ENCODE peak calls at places on chromosome 21, in nine cellular contexts. One of them, this sample, is unnamed.

GRCh38 chr21:43340491-43341348 is 86.2 kb downstream of the SIK1 start:
- DNase-seq in cardiac fibroblast: peak
- DNase-seq in NCI-H774: no peak
- DNase-seq in NCI-H1092 treated with DMSO at 0.1 percent for 48 hours: no peak
- DNase-seq in GDM1: no peak
- DNase-seq in HCT116: peak
- DNase-seq in activated gamma-delta T cell: no peak
- DNase-seq in fibroblast of lung: peak
- DNase-seq in AG04449: no peak
- DNase-seq in this sample: no peak

GRCh38 chr21:15034126-15034848 is 30.5 kb downstream of the NRIP1 start:
- DNase-seq in cardiac fibroblast: peak
- DNase-seq in NCI-H774: no peak
- DNase-seq in NCI-H1092 treated with DMSO at 0.1 percent for 48 hours: no peak
- DNase-seq in GDM1: no peak
- DNase-seq in HCT116: no peak
- DNase-seq in activated gamma-delta T cell: no peak
- DNase-seq in fibroblast of lung: peak
- DNase-seq in AG04449: no peak
- DNase-seq in this sample: no peak

GRCh38 chr21:45562401-45562800 is 20.2 kb upstream of the SLC19A1 start:
- DNase-seq in cardiac fibroblast: peak
- DNase-seq in NCI-H774: no peak
- DNase-seq in NCI-H1092 treated with DMSO at 0.1 percent for 48 hours: no peak
- DNase-seq in GDM1: no peak
- DNase-seq in HCT116: no peak
- DNase-seq in activated gamma-delta T cell: no peak
- DNase-seq in fibroblast of lung: peak
- DNase-seq in AG04449: no peak
- DNase-seq in this sample: no peak

GRCh38 chr21:29656504-29657227 is 283.1 kb downstream of the GRIK1 start:
- DNase-seq in cardiac fibroblast: peak
- DNase-seq in NCI-H774: no peak
- DNase-seq in NCI-H1092 treated with DMSO at 0.1 percent for 48 hours: no peak
- DNase-seq in GDM1: peak
- DNase-seq in HCT116: no peak
- DNase-seq in activated gamma-delta T cell: no peak
- DNase-seq in fibroblast of lung: peak
- DNase-seq in AG04449: peak
- DNase-seq in this sample: no peak

GRCh38 chr21:35777081-35777480 is 283.2 kb downstream of the SETD4 start:
- DNase-seq in cardiac fibroblast: no peak
- DNase-seq in NCI-H774: no peak
- DNase-seq in NCI-H1092 treated with DMSO at 0.1 percent for 48 hours: no peak
- DNase-seq in GDM1: no peak
- DNase-seq in HCT116: no peak
- DNase-seq in activated gamma-delta T cell: no peak
- DNase-seq in fibroblast of lung: no peak
- DNase-seq in AG04449: no peak
- DNase-seq in this sample: no peak

GRCh38 chr21:29613021-29613420 is 314.3 kb downstream of the BACH1 start:
- DNase-seq in cardiac fibroblast: peak
- DNase-seq in NCI-H774: no peak
- DNase-seq in NCI-H1092 treated with DMSO at 0.1 percent for 48 hours: no peak
- DNase-seq in GDM1: no peak
- DNase-seq in HCT116: no peak
- DNase-seq in activated gamma-delta T cell: no peak
- DNase-seq in fibroblast of lung: peak
- DNase-seq in AG04449: no peak
- DNase-seq in this sample: no peak

GRCh38 chr21:32521736-32522360 is 63.5 kb downstream of the TCP10L start:
- DNase-seq in cardiac fibroblast: no peak
- DNase-seq in NCI-H774: no peak
- DNase-seq in NCI-H1092 treated with DMSO at 0.1 percent for 48 hours: no peak
- DNase-seq in GDM1: no peak
- DNase-seq in HCT116: no peak
- DNase-seq in activated gamma-delta T cell: no peak
- DNase-seq in fibroblast of lung: no peak
- DNase-seq in AG04449: no peak
- DNase-seq in this sample: no peak

GRCh38 chr21:44013380-44014088 is 1.4 kb downstream of the TRAPPC10 start:
- DNase-seq in cardiac fibroblast: no peak
- DNase-seq in NCI-H774: no peak
- DNase-seq in NCI-H1092 treated with DMSO at 0.1 percent for 48 hours: no peak
- DNase-seq in GDM1: no peak
- DNase-seq in HCT116: no peak
- DNase-seq in activated gamma-delta T cell: no peak
- DNase-seq in fibroblast of lung: no peak
- DNase-seq in AG04449: no peak
- DNase-seq in this sample: no peak

GRCh38 chr21:41967708-41968107 is 13.9 kb upstream of the C2CD2 start:
- DNase-seq in cardiac fibroblast: no peak
- DNase-seq in NCI-H774: no peak
- DNase-seq in NCI-H1092 treated with DMSO at 0.1 percent for 48 hours: no peak
- DNase-seq in GDM1: no peak
- DNase-seq in HCT116: no peak
- DNase-seq in activated gamma-delta T cell: no peak
- DNase-seq in fibroblast of lung: no peak
- DNase-seq in AG04449: no peak
- DNase-seq in this sample: no peak

GRCh38 chr21:45297869-45298268 is 10.2 kb upstream of the POFUT2 start:
- DNase-seq in cardiac fibroblast: no peak
- DNase-seq in NCI-H774: no peak
- DNase-seq in NCI-H1092 treated with DMSO at 0.1 percent for 48 hours: no peak
- DNase-seq in GDM1: no peak
- DNase-seq in HCT116: no peak
- DNase-seq in activated gamma-delta T cell: no peak
- DNase-seq in fibroblast of lung: no peak
- DNase-seq in AG04449: no peak
- DNase-seq in this sample: no peak

GRCh38 chr21:29558331-29558730 is 259.6 kb downstream of the BACH1 start:
- DNase-seq in cardiac fibroblast: no peak
- DNase-seq in NCI-H774: no peak
- DNase-seq in NCI-H1092 treated with DMSO at 0.1 percent for 48 hours: no peak
- DNase-seq in GDM1: no peak
- DNase-seq in HCT116: no peak
- DNase-seq in activated gamma-delta T cell: no peak
- DNase-seq in fibroblast of lung: no peak
- DNase-seq in AG04449: no peak
- DNase-seq in this sample: no peak

GRCh38 chr21:33289199-33289819 is 23.1 kb downstream of the IL10RB start:
- DNase-seq in cardiac fibroblast: no peak
- DNase-seq in NCI-H774: no peak
- DNase-seq in NCI-H1092 treated with DMSO at 0.1 percent for 48 hours: no peak
- DNase-seq in GDM1: no peak
- DNase-seq in HCT116: no peak
- DNase-seq in activated gamma-delta T cell: no peak
- DNase-seq in fibroblast of lung: peak
- DNase-seq in AG04449: no peak
- DNase-seq in this sample: no peak

GRCh38 chr21:41777934-41778815 is 11.3 kb upstream of the RIPK4 start:
- DNase-seq in cardiac fibroblast: peak
- DNase-seq in NCI-H774: no peak
- DNase-seq in NCI-H1092 treated with DMSO at 0.1 percent for 48 hours: peak
- DNase-seq in GDM1: no peak
- DNase-seq in HCT116: peak
- DNase-seq in activated gamma-delta T cell: no peak
- DNase-seq in fibroblast of lung: peak
- DNase-seq in AG04449: peak
- DNase-seq in this sample: peak

GRCh38 chr21:25688284-25689035 is 46.2 kb downstream of the ATP5PF start:
- DNase-seq in cardiac fibroblast: no peak
- DNase-seq in NCI-H774: no peak
- DNase-seq in NCI-H1092 treated with DMSO at 0.1 percent for 48 hours: no peak
- DNase-seq in GDM1: no peak
- DNase-seq in HCT116: no peak
- DNase-seq in activated gamma-delta T cell: no peak
- DNase-seq in fibroblast of lung: peak
- DNase-seq in AG04449: no peak
- DNase-seq in this sample: no peak

GRCh38 chr21:37032877-37033471 is 26.5 kb downstream of the RIPPLY3 start:
- DNase-seq in cardiac fibroblast: peak
- DNase-seq in NCI-H774: no peak
- DNase-seq in NCI-H1092 treated with DMSO at 0.1 percent for 48 hours: no peak
- DNase-seq in GDM1: no peak
- DNase-seq in HCT116: peak
- DNase-seq in activated gamma-delta T cell: no peak
- DNase-seq in fibroblast of lung: peak
- DNase-seq in AG04449: peak
- DNase-seq in this sample: no peak

GRCh38 chr21:36321325-36322082 is 1.5 kb downstream of the MORC3 start:
- DNase-seq in cardiac fibroblast: peak
- DNase-seq in NCI-H774: no peak
- DNase-seq in NCI-H1092 treated with DMSO at 0.1 percent for 48 hours: peak
- DNase-seq in GDM1: no peak
- DNase-seq in HCT116: no peak
- DNase-seq in activated gamma-delta T cell: no peak
- DNase-seq in fibroblast of lung: peak
- DNase-seq in AG04449: no peak
- DNase-seq in this sample: no peak

GRCh38 chr21:31557421-31557955 is 102.0 kb upstream of the SOD1 start:
- DNase-seq in cardiac fibroblast: no peak
- DNase-seq in NCI-H774: no peak
- DNase-seq in NCI-H1092 treated with DMSO at 0.1 percent for 48 hours: no peak
- DNase-seq in GDM1: no peak
- DNase-seq in HCT116: no peak
- DNase-seq in activated gamma-delta T cell: no peak
- DNase-seq in fibroblast of lung: no peak
- DNase-seq in AG04449: no peak
- DNase-seq in this sample: no peak

GRCh38 chr21:16169102-16169511 is 439.3 kb downstream of the USP25 start:
- DNase-seq in cardiac fibroblast: peak
- DNase-seq in NCI-H774: no peak
- DNase-seq in NCI-H1092 treated with DMSO at 0.1 percent for 48 hours: no peak
- DNase-seq in GDM1: no peak
- DNase-seq in HCT116: no peak
- DNase-seq in activated gamma-delta T cell: no peak
- DNase-seq in fibroblast of lung: peak
- DNase-seq in AG04449: no peak
- DNase-seq in this sample: peak

GRCh38 chr21:31326478-31327247 is 17.4 kb downstream of the TIAM1 start:
- DNase-seq in cardiac fibroblast: peak
- DNase-seq in NCI-H774: no peak
- DNase-seq in NCI-H1092 treated with DMSO at 0.1 percent for 48 hours: no peak
- DNase-seq in GDM1: no peak
- DNase-seq in HCT116: no peak
- DNase-seq in activated gamma-delta T cell: no peak
- DNase-seq in fibroblast of lung: peak
- DNase-seq in AG04449: no peak
- DNase-seq in this sample: no peak

GRCh38 chr21:43324596-43324995 is 102.3 kb downstream of the SIK1 start:
- DNase-seq in cardiac fibroblast: no peak
- DNase-seq in NCI-H774: no peak
- DNase-seq in NCI-H1092 treated with DMSO at 0.1 percent for 48 hours: no peak
- DNase-seq in GDM1: no peak
- DNase-seq in HCT116: no peak
- DNase-seq in activated gamma-delta T cell: no peak
- DNase-seq in fibroblast of lung: no peak
- DNase-seq in AG04449: no peak
- DNase-seq in this sample: no peak

GRCh38 chr21:39153373-39153772 is 29.9 kb downstream of the PSMG1 start:
- DNase-seq in cardiac fibroblast: peak
- DNase-seq in NCI-H774: no peak
- DNase-seq in NCI-H1092 treated with DMSO at 0.1 percent for 48 hours: no peak
- DNase-seq in GDM1: no peak
- DNase-seq in HCT116: no peak
- DNase-seq in activated gamma-delta T cell: no peak
- DNase-seq in fibroblast of lung: no peak
- DNase-seq in AG04449: no peak
- DNase-seq in this sample: peak

GRCh38 chr21:26116456-26117011 is 54.0 kb downstream of the APP start:
- DNase-seq in cardiac fibroblast: peak
- DNase-seq in NCI-H774: no peak
- DNase-seq in NCI-H1092 treated with DMSO at 0.1 percent for 48 hours: peak
- DNase-seq in GDM1: no peak
- DNase-seq in HCT116: no peak
- DNase-seq in activated gamma-delta T cell: no peak
- DNase-seq in fibroblast of lung: peak
- DNase-seq in AG04449: peak
- DNase-seq in this sample: no peak

GRCh38 chr21:44423941-44424607 is 31.2 kb upstream of the LRRC3 start:
- DNase-seq in cardiac fibroblast: no peak
- DNase-seq in NCI-H774: no peak
- DNase-seq in NCI-H1092 treated with DMSO at 0.1 percent for 48 hours: no peak
- DNase-seq in GDM1: no peak
- DNase-seq in HCT116: no peak
- DNase-seq in activated gamma-delta T cell: no peak
- DNase-seq in fibroblast of lung: no peak
- DNase-seq in AG04449: no peak
- DNase-seq in this sample: no peak

GRCh38 chr21:42310411-42311001 is 4.7 kb downstream of the TFF3 start:
- DNase-seq in cardiac fibroblast: no peak
- DNase-seq in NCI-H774: no peak
- DNase-seq in NCI-H1092 treated with DMSO at 0.1 percent for 48 hours: no peak
- DNase-seq in GDM1: no peak
- DNase-seq in HCT116: no peak
- DNase-seq in activated gamma-delta T cell: no peak
- DNase-seq in fibroblast of lung: no peak
- DNase-seq in AG04449: no peak
- DNase-seq in this sample: no peak

GRCh38 chr21:44836666-44837471 is 19.0 kb upstream of the SUMO3 start:
- DNase-seq in cardiac fibroblast: peak
- DNase-seq in NCI-H774: no peak
- DNase-seq in NCI-H1092 treated with DMSO at 0.1 percent for 48 hours: peak
- DNase-seq in GDM1: no peak
- DNase-seq in HCT116: no peak
- DNase-seq in activated gamma-delta T cell: no peak
- DNase-seq in fibroblast of lung: no peak
- DNase-seq in AG04449: no peak
- DNase-seq in this sample: peak

GRCh38 chr21:41824466-41825207 is 54.5 kb downstream of the PRDM15 start:
- DNase-seq in cardiac fibroblast: no peak
- DNase-seq in NCI-H774: no peak
- DNase-seq in NCI-H1092 treated with DMSO at 0.1 percent for 48 hours: no peak
- DNase-seq in GDM1: no peak
- DNase-seq in HCT116: no peak
- DNase-seq in activated gamma-delta T cell: no peak
- DNase-seq in fibroblast of lung: no peak
- DNase-seq in AG04449: no peak
- DNase-seq in this sample: no peak

GRCh38 chr21:27423073-27423472 is 456.2 kb upstream of the ADAMTS5 start:
- DNase-seq in cardiac fibroblast: peak
- DNase-seq in NCI-H774: no peak
- DNase-seq in NCI-H1092 treated with DMSO at 0.1 percent for 48 hours: no peak
- DNase-seq in GDM1: no peak
- DNase-seq in HCT116: no peak
- DNase-seq in activated gamma-delta T cell: no peak
- DNase-seq in fibroblast of lung: peak
- DNase-seq in AG04449: peak
- DNase-seq in this sample: no peak

GRCh38 chr21:41659791-41660560 is 106.9 kb downstream of the RIPK4 start:
- DNase-seq in cardiac fibroblast: peak
- DNase-seq in NCI-H774: no peak
- DNase-seq in NCI-H1092 treated with DMSO at 0.1 percent for 48 hours: no peak
- DNase-seq in GDM1: no peak
- DNase-seq in HCT116: no peak
- DNase-seq in activated gamma-delta T cell: no peak
- DNase-seq in fibroblast of lung: peak
- DNase-seq in AG04449: no peak
- DNase-seq in this sample: no peak

GRCh38 chr21:45972716-45973474 is 8.7 kb upstream of the COL6A1 start:
- DNase-seq in cardiac fibroblast: peak
- DNase-seq in NCI-H774: no peak
- DNase-seq in NCI-H1092 treated with DMSO at 0.1 percent for 48 hours: peak
- DNase-seq in GDM1: no peak
- DNase-seq in HCT116: no peak
- DNase-seq in activated gamma-delta T cell: no peak
- DNase-seq in fibroblast of lung: peak
- DNase-seq in AG04449: no peak
- DNase-seq in this sample: no peak

GRCh38 chr21:45108808-45109800 is 34.7 kb downstream of the ADARB1 start:
- DNase-seq in cardiac fibroblast: no peak
- DNase-seq in NCI-H774: no peak
- DNase-seq in NCI-H1092 treated with DMSO at 0.1 percent for 48 hours: no peak
- DNase-seq in GDM1: no peak
- DNase-seq in HCT116: no peak
- DNase-seq in activated gamma-delta T cell: no peak
- DNase-seq in fibroblast of lung: no peak
- DNase-seq in AG04449: no peak
- DNase-seq in this sample: no peak

GRCh38 chr21:34589511-34590282 is 25.2 kb downstream of the RCAN1 start:
- DNase-seq in cardiac fibroblast: no peak
- DNase-seq in NCI-H774: no peak
- DNase-seq in NCI-H1092 treated with DMSO at 0.1 percent for 48 hours: peak
- DNase-seq in GDM1: no peak
- DNase-seq in HCT116: no peak
- DNase-seq in activated gamma-delta T cell: no peak
- DNase-seq in fibroblast of lung: no peak
- DNase-seq in AG04449: no peak
- DNase-seq in this sample: no peak